ENCODE peak calls at places on chromosomes 3 and 15, in five cellular contexts. One of them, this sample, is unnamed.

GRCh38 chr3:149969110-149969944 is 1.4 kb downstream of the PFN2 start:
- DNase-seq in B cell: no peak
- DNase-seq in kidney: no peak
- DNase-seq in heart right ventricle: no peak
- DNase-seq in DND-41: no peak
- DNase-seq in this sample: no peak

GRCh38 chr3:124275421-124275820 is 283.5 kb upstream of the ROPN1 start:
- DNase-seq in B cell: no peak
- DNase-seq in kidney: peak; percentile 86
- DNase-seq in heart right ventricle: peak; percentile 57
- DNase-seq in DND-41: no peak
- DNase-seq in this sample: no peak

GRCh38 chr3:160973067-160973466 is 132.1 kb downstream of the B3GALNT1 start:
- DNase-seq in B cell: no peak
- DNase-seq in kidney: no peak
- DNase-seq in heart right ventricle: no peak
- DNase-seq in DND-41: no peak
- DNase-seq in this sample: no peak

GRCh38 chr15:58594898-58595297 is 154.6 kb downstream of the ADAM10 start:
- DNase-seq in B cell: no peak
- DNase-seq in kidney: no peak
- DNase-seq in heart right ventricle: no peak
- DNase-seq in DND-41: no peak
- DNase-seq in this sample: no peak

GRCh38 chr15:49621327-49622210 is 721 bp downstream of the DTWD1 start:
- DNase-seq in B cell: no peak
- DNase-seq in kidney: no peak
- DNase-seq in heart right ventricle: no peak
- DNase-seq in DND-41: no peak
- DNase-seq in this sample: no peak

GRCh38 chr3:194579091-194579606 is 54.1 kb downstream of the TMEM44 start:
- DNase-seq in B cell: no peak
- DNase-seq in kidney: peak; percentile 45
- DNase-seq in heart right ventricle: peak; percentile 75
- DNase-seq in DND-41: no peak
- DNase-seq in this sample: no peak

GRCh38 chr3:189529468-189529867 is 101.7 kb upstream of the TP63 start:
- DNase-seq in B cell: no peak
- DNase-seq in kidney: no peak
- DNase-seq in heart right ventricle: no peak
- DNase-seq in DND-41: no peak
- DNase-seq in this sample: no peak

GRCh38 chr3:46400000-46400734 is 6.7 kb downstream of the CCR5AS start:
- DNase-seq in B cell: no peak
- DNase-seq in kidney: no peak
- DNase-seq in heart right ventricle: no peak
- DNase-seq in DND-41: no peak
- DNase-seq in this sample: no peak

GRCh38 chr15:74176262-74177208 is 3.0 kb downstream of the ISLR start:
- DNase-seq in B cell: no peak
- DNase-seq in kidney: no peak
- DNase-seq in heart right ventricle: no peak
- DNase-seq in DND-41: no peak
- DNase-seq in this sample: no peak

GRCh38 chr15:76274821-76275220 is 36.4 kb downstream of the ETFA start:
- DNase-seq in B cell: no peak
- DNase-seq in kidney: no peak
- DNase-seq in heart right ventricle: no peak
- DNase-seq in DND-41: no peak
- DNase-seq in this sample: no peak

GRCh38 chr3:74789111-74789510 is 174.7 kb upstream of the CNTN3 start:
- DNase-seq in B cell: no peak
- DNase-seq in kidney: no peak
- DNase-seq in heart right ventricle: no peak
- DNase-seq in DND-41: no peak
- DNase-seq in this sample: no peak

GRCh38 chr3:186216903-186217819 is 108.3 kb upstream of the ETV5 start:
- DNase-seq in B cell: no peak
- DNase-seq in kidney: no peak
- DNase-seq in heart right ventricle: no peak
- DNase-seq in DND-41: no peak
- DNase-seq in this sample: no peak

GRCh38 chr15:45630958-45631691 is 3.7 kb upstream of the SQOR start:
- DNase-seq in B cell: no peak
- DNase-seq in kidney: no peak
- DNase-seq in heart right ventricle: no peak
- DNase-seq in DND-41: no peak
- DNase-seq in this sample: no peak

GRCh38 chr3:194494951-194495374 is 8.2 kb upstream of the ATP13A3 start:
- DNase-seq in B cell: no peak
- DNase-seq in kidney: no peak
- DNase-seq in heart right ventricle: no peak
- DNase-seq in DND-41: no peak
- DNase-seq in this sample: no peak

GRCh38 chr15:64846246-64846645 is 4.5 kb downstream of the PLEKHO2 start:
- DNase-seq in B cell: no peak
- DNase-seq in kidney: peak; percentile 55
- DNase-seq in heart right ventricle: no peak
- DNase-seq in DND-41: no peak
- DNase-seq in this sample: no peak

GRCh38 chr3:50324351-50325144 is 2.0 kb upstream of the HYAL2 start:
- DNase-seq in B cell: peak; percentile 76
- DNase-seq in kidney: no peak
- DNase-seq in heart right ventricle: peak; percentile 82
- DNase-seq in DND-41: peak; percentile 71
- DNase-seq in this sample: peak; percentile 76

GRCh38 chr15:85030301-85031049 is 48.8 kb downstream of the PDE8A start:
- DNase-seq in B cell: no peak
- DNase-seq in kidney: no peak
- DNase-seq in heart right ventricle: no peak
- DNase-seq in DND-41: no peak
- DNase-seq in this sample: no peak

GRCh38 chr3:66432041-66432766 is 68.6 kb downstream of the LRIG1 start:
- DNase-seq in B cell: no peak
- DNase-seq in kidney: no peak
- DNase-seq in heart right ventricle: no peak
- DNase-seq in DND-41: no peak
- DNase-seq in this sample: no peak

GRCh38 chr3:171516765-171517164 is 56.6 kb upstream of the TNIK start:
- DNase-seq in B cell: no peak
- DNase-seq in kidney: no peak
- DNase-seq in heart right ventricle: no peak
- DNase-seq in DND-41: no peak
- DNase-seq in this sample: no peak

GRCh38 chr3:171511450-171511849 is 51.2 kb upstream of the TNIK start:
- DNase-seq in B cell: no peak
- DNase-seq in kidney: no peak
- DNase-seq in heart right ventricle: no peak
- DNase-seq in DND-41: no peak
- DNase-seq in this sample: no peak

GRCh38 chr3:171508676-171509075 is 48.5 kb upstream of the TNIK start:
- DNase-seq in B cell: no peak
- DNase-seq in kidney: no peak
- DNase-seq in heart right ventricle: no peak
- DNase-seq in DND-41: no peak
- DNase-seq in this sample: no peak

GRCh38 chr3:171514466-171514865 is 54.3 kb upstream of the TNIK start:
- DNase-seq in B cell: no peak
- DNase-seq in kidney: no peak
- DNase-seq in heart right ventricle: no peak
- DNase-seq in DND-41: no peak
- DNase-seq in this sample: no peak
- TF ChIP-seq CTCF in B cell: no peak
- TF ChIP-seq CTCF in kidney: no peak
- TF ChIP-seq CTCF in heart right ventricle: no peak
- TF ChIP-seq CTCF in DND-41: peak; percentile 7
- TF ChIP-seq CTCF in this sample: no peak

GRCh38 chr3:105367406-105368213 is 901 bp downstream of the ALCAM start:
- DNase-seq in B cell: peak; percentile 70
- DNase-seq in kidney: peak; percentile 86
- DNase-seq in heart right ventricle: peak; percentile 39
- DNase-seq in DND-41: peak; percentile 70
- DNase-seq in this sample: peak; percentile 77
- TF ChIP-seq CTCF in B cell: peak; percentile 1
- TF ChIP-seq CTCF in kidney: no peak
- TF ChIP-seq CTCF in heart right ventricle: no peak
- TF ChIP-seq CTCF in DND-41: no peak
- TF ChIP-seq CTCF in this sample: no peak

DNA sequence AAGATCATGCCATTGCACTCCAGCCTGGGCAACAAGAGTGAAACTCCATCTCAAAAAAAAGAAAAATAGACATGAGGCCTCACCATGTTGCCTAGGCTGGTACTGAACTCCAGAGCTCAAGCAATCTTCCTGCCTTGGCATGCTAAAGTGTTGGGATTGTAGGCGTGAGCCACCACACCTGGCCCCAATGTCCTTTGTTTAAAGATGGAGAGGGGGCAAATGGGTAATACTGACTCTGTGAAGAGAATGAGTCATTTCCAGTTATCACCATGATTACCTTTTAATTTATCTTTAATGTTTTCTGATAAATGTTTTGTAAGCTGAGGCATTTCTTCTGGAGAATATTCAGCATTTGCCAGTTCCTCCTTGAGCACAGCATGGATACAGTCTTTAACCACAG is 2.2 kb downstream of the DYNLT2B start:
- DNase-seq in B cell: no peak
- DNase-seq in kidney: no peak
- DNase-seq in heart right ventricle: no peak
- DNase-seq in DND-41: no peak
- DNase-seq in this sample: no peak
- TF ChIP-seq CTCF in B cell: no peak
- TF ChIP-seq CTCF in kidney: no peak
- TF ChIP-seq CTCF in heart right ventricle: no peak
- TF ChIP-seq CTCF in DND-41: no peak
- TF ChIP-seq CTCF in this sample: no peak

DNA sequence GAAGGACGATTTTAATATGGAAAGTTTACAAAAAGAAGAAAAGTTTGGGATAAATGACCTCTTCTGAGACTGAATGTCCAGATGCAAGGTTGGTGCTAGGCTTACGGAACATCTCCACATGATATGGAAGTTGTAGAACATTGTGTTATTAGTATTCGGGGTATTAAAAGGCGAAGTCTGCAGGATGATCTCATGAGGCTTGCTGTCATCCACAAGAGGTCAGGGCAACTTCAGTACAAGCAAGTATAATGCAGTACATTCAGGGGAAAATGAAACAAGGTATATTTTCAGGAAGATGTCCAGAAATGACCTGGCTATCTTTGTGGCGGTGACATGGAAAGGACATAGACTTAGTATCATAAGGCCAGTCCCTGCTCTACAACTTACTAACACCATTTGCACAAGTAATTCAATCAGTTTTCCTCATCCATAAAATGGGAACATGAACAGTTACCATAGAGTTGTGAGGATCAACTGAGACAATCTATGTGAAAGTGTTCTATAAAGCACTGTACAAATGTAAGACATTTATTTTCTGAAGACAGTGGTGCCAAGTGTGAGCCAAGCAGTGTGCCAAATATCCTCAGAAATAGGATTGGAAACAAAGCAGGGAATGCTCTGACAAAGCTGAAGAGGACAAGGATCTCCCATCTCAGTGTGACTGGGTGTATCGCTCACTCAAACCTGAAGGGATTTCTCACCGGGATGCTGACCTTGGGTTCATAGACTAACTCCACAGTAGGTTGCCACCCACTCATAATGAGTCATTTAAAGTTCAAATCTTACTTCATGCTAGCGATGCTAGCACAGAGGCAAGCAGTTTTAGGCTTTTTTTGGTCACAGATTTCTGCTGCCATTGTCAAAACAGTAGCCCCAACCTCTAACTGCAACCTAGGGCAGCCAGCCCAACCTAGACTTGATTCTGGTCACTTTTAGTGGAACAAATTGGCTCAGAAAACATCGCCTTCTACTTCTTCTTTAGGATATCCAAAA is 118.3 kb downstream of the TIGIT start:
- DNase-seq in B cell: no peak
- DNase-seq in kidney: no peak
- DNase-seq in heart right ventricle: no peak
- DNase-seq in DND-41: no peak
- DNase-seq in this sample: no peak
- TF ChIP-seq CTCF in B cell: no peak
- TF ChIP-seq CTCF in kidney: no peak
- TF ChIP-seq CTCF in heart right ventricle: peak; percentile 20
- TF ChIP-seq CTCF in DND-41: no peak
- TF ChIP-seq CTCF in this sample: peak; percentile 10

GRCh38 chr15:35460616-35461015 is 85.3 kb downstream of the DPH6 start:
- DNase-seq in B cell: no peak
- DNase-seq in kidney: no peak
- DNase-seq in heart right ventricle: no peak
- DNase-seq in DND-41: no peak
- DNase-seq in this sample: no peak
- TF ChIP-seq CTCF in B cell: no peak
- TF ChIP-seq CTCF in kidney: no peak
- TF ChIP-seq CTCF in heart right ventricle: no peak
- TF ChIP-seq CTCF in DND-41: no peak
- TF ChIP-seq CTCF in this sample: no peak

DNA sequence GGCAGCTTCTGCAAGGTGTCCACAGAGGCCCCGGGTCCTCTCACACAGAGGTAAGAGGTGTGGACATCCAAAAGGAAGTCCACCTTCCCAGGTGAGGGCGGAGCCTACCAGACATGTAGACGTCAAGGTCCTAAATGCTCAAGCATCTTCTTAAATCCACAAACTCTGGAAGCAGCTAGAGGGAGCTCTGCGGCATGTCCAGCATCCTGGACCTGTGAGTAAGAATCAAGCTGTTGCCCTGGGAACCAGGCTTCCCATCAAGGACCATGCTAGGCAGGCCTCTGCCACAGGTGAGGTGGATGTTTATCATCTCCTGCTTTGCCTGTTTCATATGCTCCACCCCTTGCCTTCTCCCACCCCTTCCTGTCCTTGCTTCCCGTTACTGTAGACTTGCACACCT is 368.2 kb downstream of the GABRG3 start:
- DNase-seq in B cell: no peak
- DNase-seq in kidney: no peak
- DNase-seq in heart right ventricle: no peak
- DNase-seq in DND-41: no peak
- DNase-seq in this sample: no peak
- TF ChIP-seq CTCF in B cell: no peak
- TF ChIP-seq CTCF in kidney: no peak
- TF ChIP-seq CTCF in heart right ventricle: no peak
- TF ChIP-seq CTCF in DND-41: no peak
- TF ChIP-seq CTCF in this sample: no peak

GRCh38 chr3:56502738-56503137 is 34.5 kb upstream of the ERC2 start:
- DNase-seq in B cell: no peak
- DNase-seq in kidney: no peak
- DNase-seq in heart right ventricle: no peak
- DNase-seq in DND-41: no peak
- DNase-seq in this sample: no peak
- TF ChIP-seq CTCF in B cell: no peak
- TF ChIP-seq CTCF in kidney: no peak
- TF ChIP-seq CTCF in heart right ventricle: no peak
- TF ChIP-seq CTCF in DND-41: no peak
- TF ChIP-seq CTCF in this sample: no peak

GRCh38 chr15:57364282-57365007 is 11.9 kb upstream of the CGNL1 start:
- DNase-seq in B cell: no peak
- DNase-seq in kidney: no peak
- DNase-seq in heart right ventricle: no peak
- DNase-seq in DND-41: no peak
- DNase-seq in this sample: no peak
- TF ChIP-seq CTCF in B cell: no peak
- TF ChIP-seq CTCF in kidney: no peak
- TF ChIP-seq CTCF in heart right ventricle: peak; percentile 28
- TF ChIP-seq CTCF in DND-41: no peak
- TF ChIP-seq CTCF in this sample: no peak

This sample was measured in GM20000.